ENCODE peak calls at places on chromosomes 2 and 18, in ten cellular contexts. Q, M, H, V, G, K, I, X, Y and J are unnamed samples.

GRCh38 chr2:227881866-227882517 is 10.6 kb downstream of the DAW1 start:
- DNase-seq in Q (peak; percentile 28), M (no peak), H (no peak), V (no peak), G (peak; percentile 48), K (no peak), I (peak; percentile 32), X (peak; percentile 35), Y (no peak), J (peak; percentile 44)

GRCh38 chr2:231228223-231228622 is 29.8 kb downstream of the ARMC9 start:
- DNase-seq in Q (no peak), M (no peak), H (no peak), V (no peak), G (no peak), K (no peak), I (no peak), X (no peak), Y (no peak), J (peak; percentile 55)

GRCh38 chr2:159229476-159230144 is 56.9 kb downstream of the WDSUB1 start:
- DNase-seq in Q (no peak), M (no peak), H (no peak), V (no peak), G (no peak), K (no peak), I (no peak), X (no peak), Y (no peak), J (no peak)

GRCh38 chr18:62769216-62769615 is 53.9 kb downstream of the PHLPP1 start:
- DNase-seq in Q (no peak), M (no peak), H (no peak), V (no peak), G (no peak), K (no peak), I (no peak), X (no peak), Y (no peak), J (no peak)

GRCh38 chr2:32627441-32627900 is 379 bp upstream of the TTC27 start:
- DNase-seq in Q (no peak), M (peak; percentile 38), H (peak; percentile 75), V (peak; percentile 14), G (peak; percentile 58), K (no peak), I (peak; percentile 67), X (peak; percentile 67), Y (peak; percentile 37), J (no peak)

GRCh38 chr2:158969717-158970521 is 1.5 kb downstream of the TANC1 start:
- DNase-seq in Q (peak; percentile 36), M (peak; percentile 62), H (peak; percentile 73), V (no peak), G (no peak), K (no peak), I (peak; percentile 9), X (peak; percentile 45), Y (peak; percentile 63), J (no peak)

GRCh38 chr18:57743008-57743407 is 60.1 kb downstream of the ATP8B1 start:
- DNase-seq in Q (peak; percentile 77), M (no peak), H (no peak), V (no peak), G (peak; percentile 46), K (peak; percentile 30), I (peak; percentile 65), X (peak; percentile 95), Y (no peak), J (no peak)

GRCh38 chr2:10564876-10565425 is 116.8 kb upstream of the ODC1 start:
- DNase-seq in Q (no peak), M (no peak), H (no peak), V (no peak), G (no peak), K (no peak), I (no peak), X (no peak), Y (no peak), J (no peak)

GRCh38 chr2:40281021-40281940 is 170.6 kb downstream of the SLC8A1 start:
- DNase-seq in Q (peak; percentile 95), M (no peak), H (no peak), V (no peak), G (peak; percentile 73), K (peak; percentile 89), I (peak; percentile 88), X (peak; percentile 90), Y (no peak), J (peak; percentile 21)
- H3K4me3 ChIP-seq in Q (no peak overlapping the region), M (no peak overlapping the region), H (no peak overlapping the region), V (no peak overlapping the region), G (no peak overlapping the region), K (no peak overlapping the region), I (no peak overlapping the region), X (no peak overlapping the region), Y (no peak overlapping the region), J (no peak overlapping the region)

DNA sequence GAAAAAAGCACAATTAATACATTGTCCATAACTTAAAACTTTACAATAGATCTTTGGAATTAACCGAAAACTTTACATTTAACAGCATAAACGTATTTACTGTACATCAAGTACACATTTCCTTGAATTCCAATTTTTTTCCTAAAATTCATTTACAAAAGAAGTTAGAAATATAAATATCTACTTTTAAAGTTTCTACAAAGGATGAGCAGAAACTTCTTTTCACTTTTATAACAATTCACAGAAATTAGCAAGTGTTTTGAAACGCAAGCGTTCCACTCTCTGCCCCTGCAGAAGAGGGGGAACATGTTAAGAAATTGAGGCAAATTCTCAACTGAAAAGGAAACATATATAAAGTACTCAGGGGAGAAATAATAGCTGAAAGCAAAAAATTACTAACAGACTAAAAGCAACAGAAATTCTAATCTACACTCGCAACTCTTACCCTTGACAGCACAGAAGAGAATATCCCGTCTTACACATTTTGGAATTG is 1.5 kb downstream of the NFE2L2 start:
- DNase-seq in Q (no peak), M (no peak), H (no peak), V (no peak), G (no peak), K (no peak), I (no peak), X (no peak), Y (no peak), J (no peak)
- TF ChIP-seq CTCF in Q (no peak), M (no peak), H (no peak), V (no peak), G (no peak), K (no peak), I (no peak), X (no peak), Y (no peak), J (no peak)

GRCh38 chr2:54394392-54394791 is 61.7 kb upstream of the SPTBN1 start:
- DNase-seq in Q (no peak), M (no peak), H (no peak), V (no peak), G (peak; percentile 50), K (no peak), I (peak; percentile 53), X (no peak), Y (no peak), J (peak; percentile 16)
- H3K4me3 ChIP-seq in Q (no peak overlapping the region), M (no peak overlapping the region), H (no peak overlapping the region), V (no peak overlapping the region), G (no peak overlapping the region), K (no peak overlapping the region), I (no peak overlapping the region), X (no peak overlapping the region), Y (no peak overlapping the region), J (no peak overlapping the region)

DNA sequence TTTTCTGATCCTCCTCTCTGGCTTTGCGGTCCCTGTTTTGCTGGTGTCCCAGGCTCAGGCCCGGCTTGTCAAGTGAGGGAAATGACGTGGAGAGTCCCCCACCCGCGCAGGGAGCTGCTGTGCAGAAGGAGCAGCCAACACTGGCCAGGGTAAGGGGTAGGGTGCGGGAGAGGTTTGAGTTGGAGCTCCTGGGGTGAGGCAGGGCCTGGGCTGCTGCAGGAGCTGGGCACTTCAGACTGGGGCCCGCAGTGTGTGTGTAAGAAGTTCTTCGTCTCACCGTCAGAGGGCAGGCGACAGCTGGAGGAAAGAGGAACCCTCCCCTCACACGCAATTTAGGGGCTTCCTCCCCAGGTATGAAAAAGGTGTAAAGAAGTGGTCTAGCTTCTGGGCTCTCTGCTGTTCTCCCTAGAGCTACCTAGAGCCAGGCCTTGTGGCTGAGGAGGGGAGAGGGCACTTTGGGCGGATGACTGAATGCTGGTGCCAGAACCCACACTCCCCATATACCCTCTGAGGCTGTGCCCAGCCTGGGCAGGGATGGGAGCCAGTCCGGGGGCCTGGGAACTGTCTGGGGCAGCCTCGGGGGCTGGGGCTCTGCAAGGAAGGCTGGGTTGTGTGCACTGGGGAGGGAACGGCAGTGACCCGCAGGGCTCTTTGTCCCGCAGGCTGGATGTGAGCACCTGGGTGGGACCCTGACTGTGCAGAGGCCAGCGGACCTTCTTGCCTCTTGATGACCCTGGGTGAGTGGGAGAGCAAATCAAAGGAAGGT is 11.8 kb downstream of the CELF4 start:
- DNase-seq in Q (no peak), M (no peak), H (peak; percentile 51), V (no peak), G (no peak), K (no peak), I (no peak), X (no peak), Y (no peak), J (no peak)
- TF ChIP-seq CTCF in Q (no peak), M (no peak), H (no peak), V (no peak), G (peak; percentile 31), K (peak; percentile 17), I (peak; percentile 4), X (peak; percentile 1), Y (no peak), J (peak; percentile 46)

DNA sequence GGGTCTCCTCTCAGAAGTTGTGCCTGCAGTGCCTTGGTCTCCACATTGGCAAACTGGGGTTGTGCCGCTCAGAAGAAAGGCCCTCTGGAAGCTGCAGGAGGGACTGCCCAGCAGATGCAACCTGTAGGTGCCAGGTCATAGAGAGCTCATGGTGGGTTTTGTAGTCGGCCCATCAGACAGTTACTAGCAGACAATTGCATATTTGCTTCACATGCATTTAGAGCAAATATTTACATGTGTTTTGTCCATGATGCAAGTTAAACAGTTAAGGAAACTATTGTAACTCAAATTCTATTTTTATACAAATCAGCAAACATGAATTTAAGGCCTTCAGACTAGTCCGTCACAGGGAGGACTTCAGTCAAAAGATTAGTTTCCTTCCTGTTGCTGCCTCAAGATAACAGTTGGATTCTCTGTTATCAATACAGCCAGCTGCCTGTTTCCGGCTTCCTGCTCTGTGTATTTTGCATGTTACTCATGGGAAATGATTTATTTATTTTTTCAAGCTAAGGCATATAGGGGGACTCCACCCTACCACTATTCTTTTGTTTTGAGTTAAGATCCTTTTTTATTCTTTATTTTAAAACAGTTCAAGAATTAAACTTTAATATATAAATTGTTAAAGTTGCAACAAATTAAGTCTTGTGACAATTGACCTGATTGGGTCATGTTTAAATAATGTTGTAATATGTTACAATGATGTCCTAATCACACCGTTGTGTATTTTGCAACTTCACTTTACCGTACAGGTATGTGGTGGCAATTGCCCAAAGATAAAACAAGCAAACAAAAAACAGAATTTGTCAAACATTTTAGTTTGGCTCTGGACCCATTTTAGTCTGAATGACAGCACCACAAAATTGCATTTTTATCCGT is 133.5 kb downstream of the SPTBN1 start:
- DNase-seq in Q (no peak), M (peak; percentile 66), H (no peak), V (no peak), G (no peak), K (no peak), I (no peak), X (peak; percentile 45), Y (peak; percentile 52), J (no peak)
- H3K4me3 ChIP-seq in Q (no peak overlapping the region), M (no peak overlapping the region), H (no peak overlapping the region), V (no peak overlapping the region), G (no peak overlapping the region), K (no peak overlapping the region), I (no peak overlapping the region), X (no peak overlapping the region), Y (no peak overlapping the region), J (no peak overlapping the region)

DNA sequence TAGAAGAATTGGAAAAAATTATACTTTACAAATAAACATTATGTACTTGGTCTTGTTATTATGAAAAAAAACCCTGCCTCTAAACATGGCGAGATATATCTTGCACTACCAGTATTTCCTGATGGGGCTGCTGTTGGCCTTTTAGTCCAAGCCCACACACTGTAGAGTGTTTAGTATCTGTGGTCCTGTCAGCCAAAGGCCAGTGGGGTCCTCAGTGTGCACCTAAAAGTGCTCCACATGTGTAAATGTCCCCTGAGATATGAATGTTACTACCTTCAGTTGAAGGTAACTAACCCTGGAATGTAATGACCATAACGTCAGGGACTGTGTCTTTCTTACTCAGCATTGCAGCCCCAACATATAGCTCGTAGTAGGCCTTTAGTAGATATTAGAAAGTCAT is 71.1 kb upstream of the HK2 start:
- DNase-seq in Q (no peak), M (no peak), H (no peak), V (no peak), G (no peak), K (no peak), I (no peak), X (no peak), Y (no peak), J (no peak)
- TF ChIP-seq CTCF in Q (no peak), M (no peak), H (no peak), V (no peak), G (peak; percentile 12), K (no peak), I (no peak), X (no peak), Y (no peak), J (no peak)